ENCODE peak calls at places on chromosomes 13 and 19, in nine cellular contexts. Z, D, X, P, U, E, J, G and F are unnamed samples.

GRCh38 chr19:2221250-2221831 is 14.8 kb downstream of the PLEKHJ1 start:
- DNase-seq in J (no peak), G (no peak), Z (no peak), D (peak), P (peak), X (no peak), U (no peak), E (no peak), F (peak)

GRCh38 chr13:39196957-39197644 is 158.8 kb downstream of the NHLRC3 start:
- DNase-seq in P (no peak), U (no peak), X (no peak), E (no peak), D (no peak), G (no peak), J (no peak), Z (no peak), F (no peak)

GRCh38 chr13:87674143-87674772 is 3.1 kb downstream of the SLITRK5 start:
- DNase-seq in P (no peak), X (no peak), J (no peak), E (peak), Z (no peak), D (no peak), U (peak), G (no peak), F (no peak)

GRCh38 chr19:18746393-18747167 is 44.5 kb downstream of the COMP start:
- DNase-seq in X (no peak), G (no peak), E (peak), Z (no peak), D (no peak), U (peak), P (no peak), J (no peak), F (no peak)

GRCh38 chr19:5587661-5588060 is 19.9 kb upstream of the TINCR start:
- DNase-seq in X (no peak), G (no peak), P (no peak), U (no peak), D (no peak), E (no peak), Z (no peak), J (no peak), F (no peak)

GRCh38 chr19:31962565-31962996 is 382.8 kb upstream of the ZNF507 start:
- DNase-seq in J (no peak), P (peak), E (no peak), D (no peak), U (no peak), G (no peak), Z (no peak), X (no peak), F (no peak)

GRCh38 chr19:16374436-16374835 is 49.8 kb downstream of the KLF2 start:
- DNase-seq in J (no peak), G (no peak), E (no peak), U (no peak), Z (no peak), P (no peak), D (no peak), X (no peak), F (no peak)

GRCh38 chr13:65985632-65986031 is 1244.5 kb downstream of the PCDH9 start:
- DNase-seq in E (peak), J (no peak), X (no peak), U (peak), P (no peak), G (no peak), Z (no peak), D (no peak), F (no peak)

GRCh38 chr13:49044008-49044407 is 68.3 kb downstream of the FNDC3A start:
- DNase-seq in D (no peak), P (no peak), G (no peak), U (no peak), Z (no peak), X (no peak), E (no peak), J (no peak), F (no peak)

GRCh38 chr13:77386880-77387606 is 60.1 kb upstream of the MYCBP2 start:
- DNase-seq in P (peak), X (peak), D (peak), J (peak), U (no peak), G (no peak), E (no peak), Z (no peak), F (peak)

GRCh38 chr13:50071399-50071798 is 56.2 kb downstream of the KCNRG start:
- DNase-seq in J (no peak), U (no peak), Z (no peak), E (no peak), P (no peak), X (no peak), G (no peak), D (no peak), F (no peak)

GRCh38 chr19:7925171-7925837 is 631 bp downstream of the CTXN1 start:
- DNase-seq in E (peak), J (no peak), U (peak), X (peak), G (peak), Z (no peak), P (peak), D (peak), F (peak)

GRCh38 chr13:46728777-46729176 is 68.2 kb downstream of the ESD start:
- DNase-seq in E (peak), P (no peak), J (no peak), X (no peak), Z (no peak), U (peak), G (no peak), D (peak), F (no peak)

GRCh38 chr13:97298816-97299215 is 76.7 kb downstream of the MBNL2 start:
- DNase-seq in D (peak), Z (no peak), P (no peak), E (no peak), U (no peak), J (no peak), X (no peak), G (no peak), F (no peak)

GRCh38 chr19:41426952-41427646 is at the start of gene B3GNT8:
- DNase-seq in P (peak), J (no peak), D (peak), Z (no peak), U (peak), X (peak), G (peak), E (peak), F (peak)

GRCh38 chr19:8306235-8307054 is 1.7 kb downstream of the CD320 start:
- DNase-seq in X (no peak), E (no peak), D (no peak), U (no peak), G (no peak), P (peak), Z (no peak), J (no peak), F (no peak)

GRCh38 chr13:66665991-66666390 is 564.1 kb downstream of the PCDH9 start:
- DNase-seq in E (peak), G (peak), D (peak), X (peak), P (peak), U (peak), J (peak), Z (peak), F (peak)

GRCh38 chr19:5081441-5082161 is 112.7 kb downstream of the KDM4B start:
- DNase-seq in P (no peak), E (no peak), G (no peak), X (no peak), J (no peak), D (no peak), U (no peak), Z (no peak), F (peak)

GRCh38 chr13:105598551-105598950 is 936.9 kb downstream of the EFNB2 start:
- DNase-seq in U (no peak), E (no peak), X (peak), G (no peak), P (no peak), D (peak), Z (no peak), J (no peak), F (peak)

GRCh38 chr13:70249332-70250064 is 141.2 kb upstream of the KLHL1 start:
- DNase-seq in U (peak), D (peak), J (no peak), Z (no peak), G (peak), P (no peak), X (peak), E (peak), F (no peak)

GRCh38 chr13:27182054-27182453 is 10.4 kb upstream of the USP12 start:
- DNase-seq in X (no peak), D (no peak), Z (no peak), P (no peak), J (no peak), U (no peak), G (no peak), E (no peak), F (no peak)

GRCh38 chr13:27176772-27177171 is 5.2 kb upstream of the USP12 start:
- DNase-seq in J (no peak), G (no peak), P (no peak), D (no peak), E (no peak), X (no peak), U (no peak), Z (no peak), F (no peak)

GRCh38 chr13:27174766-27175455 is 3.3 kb upstream of the USP12 start:
- DNase-seq in J (no peak), U (no peak), E (no peak), G (no peak), D (no peak), Z (no peak), X (peak), P (no peak), F (no peak)

GRCh38 chr13:27182844-27183497 is 11.4 kb upstream of the USP12 start:
- DNase-seq in E (no peak), J (peak), P (peak), G (peak), U (no peak), Z (no peak), D (peak), X (peak), F (peak)

GRCh38 chr13:27177852-27178251 is 6.2 kb upstream of the USP12 start:
- DNase-seq in G (no peak), Z (no peak), J (no peak), D (no peak), U (peak), X (no peak), E (peak), P (no peak), F (no peak)
- TF ChIP-seq CTCF in G (no peak), Z (no peak), J (no peak), D (no peak), U (peak), X (no peak), E (peak), P (no peak), F (no peak)

GRCh38 chr19:46634656-46635218 is 1.3 kb downstream of the GNG8 start:
- DNase-seq in U (peak), G (no peak), D (no peak), Z (no peak), X (no peak), P (no peak), E (peak), J (no peak), F (no peak)
- H3K4me3 ChIP-seq in U (peak), G (peak), D (peak), Z (peak), X (peak), P (no peak), E (peak), J (peak), F (peak)

DNA sequence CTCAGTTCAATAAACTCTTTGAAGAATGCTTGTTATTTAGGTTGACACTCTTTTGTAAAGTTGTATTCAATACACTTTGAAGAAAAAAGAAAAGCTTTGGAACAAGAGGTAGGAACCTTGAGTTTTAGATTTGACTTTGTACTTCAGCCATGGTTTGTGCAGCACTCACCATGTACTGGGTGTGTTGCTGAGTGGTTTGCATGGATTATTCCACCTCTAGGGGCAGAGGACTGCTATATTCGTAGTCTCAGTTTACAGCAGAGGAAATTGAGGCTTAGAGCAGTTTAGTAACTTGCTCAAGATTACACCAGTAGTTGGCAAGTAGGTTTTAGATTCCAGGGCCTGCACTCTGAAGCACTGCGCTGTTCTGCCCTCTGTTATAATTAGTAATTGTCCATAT is 68.8 kb downstream of the DNAJC3 start:
- DNase-seq in P (no peak), E (peak), U (no peak), G (no peak), Z (no peak), J (no peak), X (peak), D (peak), F (no peak)
- TF ChIP-seq CTCF in P (no peak), E (peak), U (peak), G (no peak), Z (no peak), J (no peak), X (peak), D (peak), F (peak)

GRCh38 chr13:30738526-30738925 is 3.2 kb downstream of the ALOX5AP start:
- DNase-seq in X (no peak), J (no peak), U (peak), Z (no peak), E (no peak), P (no peak), D (no peak), G (no peak), F (no peak)

GRCh38 chr13:30738946-30739528 is 3.7 kb downstream of the ALOX5AP start:
- DNase-seq in E (no peak), G (no peak), U (peak), Z (no peak), X (no peak), P (no peak), D (no peak), J (no peak), F (no peak)

GRCh38 chr13:30736921-30737320 is 1.6 kb downstream of the ALOX5AP start:
- DNase-seq in P (no peak), U (no peak), X (no peak), Z (no peak), G (no peak), J (no peak), D (no peak), E (no peak), F (no peak)

GRCh38 chr13:30736461-30736860 is 1.1 kb downstream of the ALOX5AP start:
- DNase-seq in U (no peak), E (no peak), D (no peak), X (no peak), P (no peak), Z (no peak), G (no peak), J (no peak), F (no peak)

DNA sequence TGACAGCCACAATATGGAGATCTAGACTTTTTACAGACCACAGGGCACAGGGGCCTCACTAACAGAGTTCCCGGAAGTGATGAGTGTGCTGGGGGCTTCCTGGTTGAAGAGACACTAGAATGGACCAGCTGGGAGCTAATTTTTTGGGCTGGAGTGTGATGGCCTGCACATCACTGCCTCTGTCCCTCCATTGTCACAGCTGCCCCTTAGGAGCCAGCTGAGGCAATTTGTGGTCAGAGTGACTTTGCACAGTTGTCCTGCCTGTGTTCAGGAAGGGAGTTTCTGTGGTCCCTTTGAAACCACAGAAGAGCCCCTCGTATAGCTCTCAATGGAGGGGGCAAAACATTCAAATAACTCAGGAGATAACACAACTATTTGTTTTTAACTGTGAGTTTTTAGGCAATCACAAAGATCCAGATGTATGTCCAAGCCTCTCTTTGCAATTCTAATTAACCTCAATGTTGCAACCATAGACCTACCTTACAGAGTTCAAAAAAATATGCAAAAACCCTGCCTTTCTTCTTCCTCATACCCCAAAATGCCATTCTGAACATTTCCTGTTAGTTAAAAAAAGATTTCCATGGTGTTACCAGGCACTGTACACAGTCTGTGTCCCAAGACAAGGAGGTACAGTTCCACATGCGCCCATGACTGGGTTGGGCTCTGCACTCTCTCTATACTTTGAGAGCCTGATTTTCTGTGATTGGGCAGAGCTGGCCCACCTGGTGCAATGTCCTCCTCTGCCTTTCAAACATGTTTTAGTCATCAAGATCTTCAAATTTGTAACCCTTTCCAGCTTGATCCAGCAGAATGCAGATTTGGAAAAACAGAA is 2.4 kb downstream of the ALOX5AP start:
- DNase-seq in Z (no peak), U (no peak), X (no peak), G (no peak), E (no peak), P (no peak), J (no peak), D (no peak), F (no peak)
- H3K4me3 ChIP-seq in Z (no peak), U (no peak), X (no peak), G (no peak), E (no peak), P (no peak), J (no peak), D (no peak), F (no peak)